ENCODE peak calls at places on chromosomes 2 and 18, in eight cellular contexts. P, H, T, J, N, A, B and R are unnamed samples. For H3K4me1, the result is how much of the 10 kb centered on the place peaks cover.

GRCh38 chr2:61423714-61424113 is 47.2 kb downstream of the USP34 start:
- DNase-seq in A (no peak), H (no peak), B (no peak), N (no peak), J (no peak), T (no peak), P (no peak), R (no peak)

GRCh38 chr2:210224660-210225460 is at the start of gene ACADL:
- DNase-seq in N (peak), T (peak), P (peak), B (peak), A (peak), J (peak), H (peak), R (peak)

GRCh38 chr2:190379249-190379964 is 28.7 kb upstream of the MFSD6 start:
- DNase-seq in P (no peak), B (no peak), N (peak), A (no peak), H (no peak), J (no peak), T (no peak), R (no peak)

GRCh38 chr2:190679813-190680591 is 31.1 kb downstream of the NAB1 start:
- DNase-seq in A (peak), J (peak), T (peak), P (peak), B (peak), N (peak), H (peak), R (peak)

GRCh38 chr2:84807063-84807485 is 73.8 kb downstream of the TRABD2A start:
- DNase-seq in B (no peak), A (peak), J (peak), N (no peak), P (no peak), H (no peak), T (no peak), R (no peak)

GRCh38 chr18:46084431-46084830 is 12.4 kb upstream of the PSTPIP2 start:
- DNase-seq in N (no peak), H (no peak), P (no peak), B (no peak), A (no peak), J (no peak), T (no peak), R (no peak)

GRCh38 chr2:169002151-169002738 is 28.9 kb downstream of the ABCB11 start:
- DNase-seq in J (no peak), T (no peak), P (no peak), N (no peak), H (no peak), A (no peak), B (no peak), R (no peak)

GRCh38 chr18:60775978-60776377 is 403.4 kb upstream of the MC4R start:
- DNase-seq in N (no peak), T (no peak), A (no peak), P (no peak), J (no peak), H (no peak), B (no peak), R (no peak)

GRCh38 chr2:134623796-134624195 is 95.0 kb downstream of the TMEM163 start:
- DNase-seq in N (no peak), P (no peak), J (no peak), H (no peak), A (no peak), T (no peak), B (no peak), R (no peak)

GRCh38 chr2:171723724-171724683 is 36.7 kb downstream of the DYNC1I2 start:
- DNase-seq in J (peak), N (peak), B (no peak), A (no peak), T (no peak), H (no peak), P (peak), R (no peak)

GRCh38 chr2:55431982-55432627 is 12.4 kb upstream of the CCDC88A start:
- DNase-seq in P (peak), H (no peak), B (no peak), A (no peak), T (no peak), J (no peak), N (no peak), R (no peak)

GRCh38 chr2:161370981-161371380 is 45.1 kb upstream of the TBR1 start:
- DNase-seq in B (no peak), T (no peak), P (no peak), H (no peak), A (no peak), N (peak), J (no peak), R (no peak)

GRCh38 chr2:102442967-102443828 is 20.2 kb downstream of the IL18RAP start:
- DNase-seq in N (peak), A (peak), J (peak), H (no peak), T (no peak), B (no peak), P (peak), R (no peak)

GRCh38 chr2:11068856-11069526 is 86.3 kb upstream of the SLC66A3 start:
- DNase-seq in T (no peak), H (no peak), B (peak), P (no peak), J (no peak), A (no peak), N (no peak), R (no peak)

GRCh38 chr2:17539596-17539992 is 902 bp upstream of the VSNL1 start:
- DNase-seq in J (peak), A (peak), H (no peak), P (peak), T (no peak), B (no peak), N (peak), R (peak)

GRCh38 chr2:142290931-142291330 is 160.1 kb upstream of the LRP1B start:
- DNase-seq in B (no peak), H (no peak), N (no peak), J (no peak), A (no peak), P (no peak), T (no peak), R (no peak)

GRCh38 chr18:71398530-71398929 is 1109.7 kb downstream of the SOCS6 start:
- DNase-seq in H (no peak), J (no peak), B (no peak), P (peak), A (no peak), N (peak), T (no peak), R (no peak)

GRCh38 chr18:79506191-79507075 is 110.7 kb downstream of the NFATC1 start:
- DNase-seq in A (peak), H (peak), P (no peak), T (no peak), B (peak), N (no peak), J (no peak), R (peak)

DNA sequence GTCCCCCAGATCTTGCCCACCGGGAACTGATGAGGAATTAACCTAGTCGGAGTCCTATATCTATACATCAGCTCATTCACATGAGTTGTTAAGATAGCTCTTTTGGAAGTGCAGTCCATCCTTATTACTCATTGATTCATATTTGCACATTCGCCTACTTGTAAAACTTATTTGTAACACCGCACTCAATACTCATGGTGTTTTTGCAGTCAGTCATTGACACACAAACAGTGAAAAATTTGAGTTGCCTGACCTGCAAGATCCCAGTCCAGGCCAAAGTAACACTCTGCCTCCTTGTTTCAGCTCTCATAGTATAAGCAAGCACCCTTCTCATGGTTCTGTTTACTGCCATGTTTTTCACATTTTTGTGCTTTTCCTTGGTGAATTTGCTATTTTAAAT is 180.6 kb downstream of the CTIF start:
- DNase-seq in T (no peak), N (no peak), H (no peak), J (no peak), A (no peak), B (no peak), P (no peak), R (no peak)
- H3K4me1 ChIP-seq in T (under half), N (under half), H (under half), J (under half), A (under half), B (under half), P (under half), R (under half)

GRCh38 chr18:55900380-55900779 is 312.4 kb upstream of the TCF4 start:
- DNase-seq in B (no peak), A (no peak), J (no peak), P (no peak), N (peak), T (no peak), H (no peak), R (no peak)
- H3K27ac ChIP-seq in B (no peak), A (no peak), J (no peak), P (no peak), N (no peak), T (no peak), H (no peak), R (no peak)

DNA sequence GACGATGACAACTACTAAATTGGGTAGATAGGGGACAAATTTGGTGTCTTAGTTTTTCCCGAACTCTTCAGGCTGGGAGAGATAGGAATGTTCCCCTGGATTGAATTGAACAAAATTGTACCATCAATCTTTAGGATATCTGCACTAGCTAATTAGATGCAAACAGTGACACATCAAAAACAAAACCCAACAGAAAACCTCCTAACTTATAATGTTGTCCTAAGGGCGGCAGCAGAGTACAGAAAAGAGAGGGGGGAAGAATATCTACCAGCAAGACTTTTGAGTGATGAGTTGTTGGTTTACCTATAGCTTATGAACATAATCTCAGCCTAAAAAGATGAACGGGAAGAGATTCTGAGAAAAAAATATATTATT is 342.9 kb downstream of the INSIG2 start:
- DNase-seq in T (no peak), N (peak), P (peak), J (no peak), B (no peak), H (no peak), A (no peak), R (no peak)
- TF ChIP-seq CTCF in T (no peak), N (peak), P (peak), J (no peak), B (no peak), H (no peak), A (no peak), R (no peak)

GRCh38 chr2:239263937-239264837 is 136.6 kb downstream of the HDAC4 start:
- DNase-seq in T (peak), B (no peak), J (no peak), H (peak), P (no peak), N (no peak), A (peak), R (no peak)
- H3K4me1 ChIP-seq in T (half or more), B (under half), J (under half), H (half or more), P (under half), N (under half), A (half or more), R (half or more)

GRCh38 chr2:233519787-233520611 is 46.6 kb downstream of the USP40 start:
- DNase-seq in P (no peak), B (no peak), H (no peak), A (no peak), N (no peak), J (no peak), T (no peak), R (no peak)

DNA sequence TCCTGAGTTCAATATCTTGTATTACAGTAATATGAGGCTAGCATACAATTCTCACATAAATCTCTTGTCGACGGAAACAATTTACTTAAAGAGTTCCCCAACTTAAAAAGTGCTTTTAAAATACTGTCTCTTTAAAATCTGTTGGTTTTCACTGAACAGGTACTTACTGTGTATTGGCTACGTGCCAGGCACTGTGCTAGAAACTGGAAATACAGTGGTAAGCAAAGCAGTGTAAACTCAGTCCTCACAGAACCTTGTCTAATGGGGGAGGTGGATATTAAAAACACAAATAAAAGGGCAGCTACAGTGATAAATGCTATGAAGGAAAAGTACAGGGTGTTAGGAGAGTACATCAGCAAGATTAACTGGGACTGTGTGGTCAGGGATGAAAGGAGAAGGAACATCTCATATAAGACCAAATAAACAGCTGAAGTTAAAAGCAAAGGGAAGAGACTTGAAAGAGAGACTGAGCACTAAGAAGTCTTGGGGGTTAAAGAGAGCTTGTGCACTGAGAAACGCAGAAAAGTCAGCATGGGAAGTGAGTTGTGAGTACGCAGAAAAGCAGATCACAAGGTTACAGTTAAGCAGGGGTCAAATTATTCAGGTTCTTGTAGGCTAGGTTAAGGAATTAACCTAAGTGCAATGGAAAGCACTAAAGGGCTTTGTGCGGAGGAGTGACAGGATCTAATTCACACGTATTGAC is 52.5 kb downstream of the USP40 start:
- DNase-seq in H (no peak), A (peak), P (no peak), B (no peak), N (no peak), T (no peak), J (no peak), R (no peak)
- H3K27ac ChIP-seq in H (no peak), A (no peak), P (no peak), B (no peak), N (no peak), T (no peak), J (no peak), R (no peak)

GRCh38 chr2:165497659-165498306 is 28.3 kb downstream of the CSRNP3 start:
- DNase-seq in T (no peak), N (no peak), J (no peak), A (no peak), P (no peak), H (no peak), B (no peak), R (no peak)

GRCh38 chr2:165499131-165499530 is 29.6 kb downstream of the CSRNP3 start:
- DNase-seq in N (no peak), A (no peak), H (no peak), J (no peak), P (no peak), T (no peak), B (no peak), R (no peak)

GRCh38 chr2:165494568-165494967 is 25.1 kb downstream of the CSRNP3 start:
- DNase-seq in P (no peak), T (no peak), J (no peak), H (no peak), B (no peak), N (no peak), A (no peak), R (no peak)
- TF ChIP-seq CTCF in P (no peak), T (no peak), J (no peak), H (no peak), B (no peak), N (no peak), A (no peak), R (no peak)